ENCODE peak calls at places on chromosomes 6 and 20, in ten cellular contexts. One of them, this sample, is unnamed.
A peak's percentile ranks its signal among the peaks of the same experiment; 100 is the strongest.

GRCh38 chr6:32255212-32256153 is 31.6 kb upstream of the NOTCH4 start:
- DNase-seq in CD8-positive, alpha-beta T cell: peak; percentile 60
- DNase-seq in AG04449: peak; percentile 59
- DNase-seq in astrocyte of the spinal cord: peak; percentile 92
- DNase-seq in fibroblast of lung: peak; percentile 92
- DNase-seq in fibroblast of mammary gland: peak; percentile 93
- DNase-seq in AG10803: peak; percentile 91
- DNase-seq in heart left ventricle: peak; percentile 78
- DNase-seq in GM20000: peak; percentile 61
- DNase-seq in psoas muscle: peak; percentile 72
- DNase-seq in this sample: peak; percentile 62

GRCh38 chr6:42032366-42032765 is 18.0 kb upstream of the TAF8 start:
- DNase-seq in CD8-positive, alpha-beta T cell: no peak
- DNase-seq in AG04449: no peak
- DNase-seq in astrocyte of the spinal cord: no peak
- DNase-seq in fibroblast of lung: no peak
- DNase-seq in fibroblast of mammary gland: no peak
- DNase-seq in AG10803: no peak
- DNase-seq in heart left ventricle: no peak
- DNase-seq in GM20000: no peak
- DNase-seq in psoas muscle: no peak
- DNase-seq in this sample: no peak

GRCh38 chr6:143276436-143276835 is 174.1 kb downstream of the ADAT2 start:
- DNase-seq in CD8-positive, alpha-beta T cell: no peak
- DNase-seq in AG04449: no peak
- DNase-seq in astrocyte of the spinal cord: no peak
- DNase-seq in fibroblast of lung: no peak
- DNase-seq in fibroblast of mammary gland: no peak
- DNase-seq in AG10803: no peak
- DNase-seq in heart left ventricle: no peak
- DNase-seq in GM20000: peak; percentile 46
- DNase-seq in psoas muscle: no peak
- DNase-seq in this sample: peak; percentile 28

GRCh38 chr20:62155428-62156253 is 12.1 kb downstream of the SS18L1 start:
- DNase-seq in CD8-positive, alpha-beta T cell: no peak
- DNase-seq in AG04449: no peak
- DNase-seq in astrocyte of the spinal cord: no peak
- DNase-seq in fibroblast of lung: no peak
- DNase-seq in fibroblast of mammary gland: no peak
- DNase-seq in AG10803: no peak
- DNase-seq in heart left ventricle: no peak
- DNase-seq in GM20000: no peak
- DNase-seq in psoas muscle: no peak
- DNase-seq in this sample: no peak

GRCh38 chr6:43665376-43665775 is 20.5 kb downstream of the RSPH9 start:
- DNase-seq in CD8-positive, alpha-beta T cell: no peak
- DNase-seq in AG04449: no peak
- DNase-seq in astrocyte of the spinal cord: no peak
- DNase-seq in fibroblast of lung: no peak
- DNase-seq in fibroblast of mammary gland: no peak
- DNase-seq in AG10803: peak; percentile 58
- DNase-seq in heart left ventricle: no peak
- DNase-seq in GM20000: no peak
- DNase-seq in psoas muscle: no peak
- DNase-seq in this sample: no peak

GRCh38 chr20:31870703-31871601 is 518 bp downstream of the TTLL9 start:
- DNase-seq in CD8-positive, alpha-beta T cell: no peak
- DNase-seq in AG04449: no peak
- DNase-seq in astrocyte of the spinal cord: no peak
- DNase-seq in fibroblast of lung: no peak
- DNase-seq in fibroblast of mammary gland: no peak
- DNase-seq in AG10803: no peak
- DNase-seq in heart left ventricle: no peak
- DNase-seq in GM20000: peak; percentile 63
- DNase-seq in psoas muscle: no peak
- DNase-seq in this sample: peak; percentile 48

GRCh38 chr6:67634199-67634598 is 1000.9 kb upstream of the ADGRB3 start:
- DNase-seq in CD8-positive, alpha-beta T cell: no peak
- DNase-seq in AG04449: no peak
- DNase-seq in astrocyte of the spinal cord: no peak
- DNase-seq in fibroblast of lung: no peak
- DNase-seq in fibroblast of mammary gland: no peak
- DNase-seq in AG10803: no peak
- DNase-seq in heart left ventricle: no peak
- DNase-seq in GM20000: no peak
- DNase-seq in psoas muscle: no peak
- DNase-seq in this sample: no peak

GRCh38 chr6:163147988-163148387 is 266.5 kb upstream of the QKI start:
- DNase-seq in CD8-positive, alpha-beta T cell: no peak
- DNase-seq in AG04449: no peak
- DNase-seq in astrocyte of the spinal cord: no peak
- DNase-seq in fibroblast of lung: no peak
- DNase-seq in fibroblast of mammary gland: no peak
- DNase-seq in AG10803: no peak
- DNase-seq in heart left ventricle: no peak
- DNase-seq in GM20000: no peak
- DNase-seq in psoas muscle: no peak
- DNase-seq in this sample: no peak

GRCh38 chr6:106279179-106279578 is 46.4 kb downstream of the ATG5 start:
- DNase-seq in CD8-positive, alpha-beta T cell: no peak
- DNase-seq in AG04449: no peak
- DNase-seq in astrocyte of the spinal cord: peak; percentile 63
- DNase-seq in fibroblast of lung: peak; percentile 17
- DNase-seq in fibroblast of mammary gland: peak; percentile 63
- DNase-seq in AG10803: peak; percentile 74
- DNase-seq in heart left ventricle: no peak
- DNase-seq in GM20000: no peak
- DNase-seq in psoas muscle: no peak
- DNase-seq in this sample: no peak

GRCh38 chr6:45394586-45395095 is 16.9 kb upstream of the SUPT3H start:
- DNase-seq in CD8-positive, alpha-beta T cell: no peak
- DNase-seq in AG04449: no peak
- DNase-seq in astrocyte of the spinal cord: no peak
- DNase-seq in fibroblast of lung: no peak
- DNase-seq in fibroblast of mammary gland: no peak
- DNase-seq in AG10803: no peak
- DNase-seq in heart left ventricle: no peak
- DNase-seq in GM20000: no peak
- DNase-seq in psoas muscle: no peak
- DNase-seq in this sample: no peak

GRCh38 chr6:100426689-100427338 is 37.9 kb downstream of the SIM1 start:
- DNase-seq in CD8-positive, alpha-beta T cell: no peak
- DNase-seq in AG04449: no peak
- DNase-seq in astrocyte of the spinal cord: no peak
- DNase-seq in fibroblast of lung: no peak
- DNase-seq in fibroblast of mammary gland: no peak
- DNase-seq in AG10803: peak; percentile 17
- DNase-seq in heart left ventricle: no peak
- DNase-seq in GM20000: no peak
- DNase-seq in psoas muscle: no peak
- DNase-seq in this sample: no peak

GRCh38 chr6:87366899-87367298 is 22.3 kb downstream of the C6orf163 start:
- DNase-seq in CD8-positive, alpha-beta T cell: no peak
- DNase-seq in AG04449: no peak
- DNase-seq in astrocyte of the spinal cord: no peak
- DNase-seq in fibroblast of lung: no peak
- DNase-seq in fibroblast of mammary gland: no peak
- DNase-seq in AG10803: no peak
- DNase-seq in heart left ventricle: no peak
- DNase-seq in GM20000: peak; percentile 7
- DNase-seq in psoas muscle: no peak
- DNase-seq in this sample: no peak

GRCh38 chr6:47097092-47097945 is 55.2 kb upstream of the ADGRF1 start:
- DNase-seq in CD8-positive, alpha-beta T cell: peak; percentile 31
- DNase-seq in AG04449: peak; percentile 42
- DNase-seq in astrocyte of the spinal cord: peak; percentile 85
- DNase-seq in fibroblast of lung: peak; percentile 90
- DNase-seq in fibroblast of mammary gland: peak; percentile 85
- DNase-seq in AG10803: peak; percentile 81
- DNase-seq in heart left ventricle: peak; percentile 70
- DNase-seq in GM20000: peak; percentile 67
- DNase-seq in psoas muscle: peak; percentile 35
- DNase-seq in this sample: peak; percentile 56

GRCh38 chr20:3970016-3970415 is 45.3 kb downstream of the RNF24 start:
- DNase-seq in CD8-positive, alpha-beta T cell: no peak
- DNase-seq in AG04449: no peak
- DNase-seq in astrocyte of the spinal cord: no peak
- DNase-seq in fibroblast of lung: no peak
- DNase-seq in fibroblast of mammary gland: no peak
- DNase-seq in AG10803: no peak
- DNase-seq in heart left ventricle: no peak
- DNase-seq in GM20000: no peak
- DNase-seq in psoas muscle: no peak
- DNase-seq in this sample: no peak

GRCh38 chr6:113073611-113074191 is 726.6 kb downstream of the RFPL4B start:
- DNase-seq in CD8-positive, alpha-beta T cell: no peak
- DNase-seq in AG04449: peak; percentile 16
- DNase-seq in astrocyte of the spinal cord: peak; percentile 79
- DNase-seq in fibroblast of lung: peak; percentile 67
- DNase-seq in fibroblast of mammary gland: peak; percentile 67
- DNase-seq in AG10803: peak; percentile 80
- DNase-seq in heart left ventricle: no peak
- DNase-seq in GM20000: no peak
- DNase-seq in psoas muscle: no peak
- DNase-seq in this sample: no peak

GRCh38 chr6:150641398-150642139 is 41.9 kb downstream of the PLEKHG1 start:
- DNase-seq in CD8-positive, alpha-beta T cell: no peak
- DNase-seq in AG04449: no peak
- DNase-seq in astrocyte of the spinal cord: peak; percentile 18
- DNase-seq in fibroblast of lung: peak; percentile 18
- DNase-seq in fibroblast of mammary gland: no peak
- DNase-seq in AG10803: peak; percentile 9
- DNase-seq in heart left ventricle: no peak
- DNase-seq in GM20000: peak; percentile 35
- DNase-seq in psoas muscle: no peak
- DNase-seq in this sample: peak; percentile 20

GRCh38 chr20:23178806-23179205 is 92.7 kb upstream of the CD93 start:
- DNase-seq in CD8-positive, alpha-beta T cell: no peak
- DNase-seq in AG04449: no peak
- DNase-seq in astrocyte of the spinal cord: peak; percentile 54
- DNase-seq in fibroblast of lung: no peak
- DNase-seq in fibroblast of mammary gland: no peak
- DNase-seq in AG10803: no peak
- DNase-seq in heart left ventricle: peak; percentile 67
- DNase-seq in GM20000: no peak
- DNase-seq in psoas muscle: no peak
- DNase-seq in this sample: no peak
- TF ChIP-seq CTCF in CD8-positive, alpha-beta T cell: no peak
- TF ChIP-seq CTCF in AG04449: no peak
- TF ChIP-seq CTCF in astrocyte of the spinal cord: no peak
- TF ChIP-seq CTCF in fibroblast of lung: no peak
- TF ChIP-seq CTCF in fibroblast of mammary gland: no peak
- TF ChIP-seq CTCF in AG10803: no peak
- TF ChIP-seq CTCF in heart left ventricle: peak; percentile 61
- TF ChIP-seq CTCF in GM20000: no peak
- TF ChIP-seq CTCF in psoas muscle: peak; percentile 77
- TF ChIP-seq CTCF in this sample: no peak

GRCh38 chr20:36777152-36777551 is 3.6 kb upstream of the DSN1 start:
- DNase-seq in CD8-positive, alpha-beta T cell: no peak
- DNase-seq in AG04449: no peak
- DNase-seq in astrocyte of the spinal cord: no peak
- DNase-seq in fibroblast of lung: no peak
- DNase-seq in fibroblast of mammary gland: no peak
- DNase-seq in AG10803: no peak
- DNase-seq in heart left ventricle: no peak
- DNase-seq in GM20000: no peak
- DNase-seq in psoas muscle: no peak
- DNase-seq in this sample: no peak
- TF ChIP-seq CTCF in CD8-positive, alpha-beta T cell: no peak
- TF ChIP-seq CTCF in AG04449: no peak
- TF ChIP-seq CTCF in astrocyte of the spinal cord: no peak
- TF ChIP-seq CTCF in fibroblast of lung: no peak
- TF ChIP-seq CTCF in fibroblast of mammary gland: no peak
- TF ChIP-seq CTCF in AG10803: no peak
- TF ChIP-seq CTCF in heart left ventricle: no peak
- TF ChIP-seq CTCF in GM20000: no peak
- TF ChIP-seq CTCF in psoas muscle: no peak
- TF ChIP-seq CTCF in this sample: no peak

GRCh38 chr20:2276015-2276414 is 19.8 kb upstream of the TGM3 start:
- DNase-seq in CD8-positive, alpha-beta T cell: no peak
- DNase-seq in AG04449: no peak
- DNase-seq in astrocyte of the spinal cord: no peak
- DNase-seq in fibroblast of lung: no peak
- DNase-seq in fibroblast of mammary gland: no peak
- DNase-seq in AG10803: no peak
- DNase-seq in heart left ventricle: no peak
- DNase-seq in GM20000: no peak
- DNase-seq in psoas muscle: no peak
- DNase-seq in this sample: no peak
- TF ChIP-seq CTCF in CD8-positive, alpha-beta T cell: no peak
- TF ChIP-seq CTCF in AG04449: no peak
- TF ChIP-seq CTCF in astrocyte of the spinal cord: no peak
- TF ChIP-seq CTCF in fibroblast of lung: no peak
- TF ChIP-seq CTCF in fibroblast of mammary gland: no peak
- TF ChIP-seq CTCF in AG10803: no peak
- TF ChIP-seq CTCF in heart left ventricle: no peak
- TF ChIP-seq CTCF in GM20000: no peak
- TF ChIP-seq CTCF in psoas muscle: no peak
- TF ChIP-seq CTCF in this sample: no peak

GRCh38 chr6:115544765-115545409 is 515.8 kb downstream of the FRK start:
- DNase-seq in CD8-positive, alpha-beta T cell: no peak
- DNase-seq in AG04449: no peak
- DNase-seq in astrocyte of the spinal cord: no peak
- DNase-seq in fibroblast of lung: no peak
- DNase-seq in fibroblast of mammary gland: peak; percentile 25
- DNase-seq in AG10803: peak; percentile 14
- DNase-seq in heart left ventricle: no peak
- DNase-seq in GM20000: no peak
- DNase-seq in psoas muscle: no peak
- DNase-seq in this sample: no peak

GRCh38 chr6:115539531-115539930 is 521.2 kb downstream of the FRK start:
- DNase-seq in CD8-positive, alpha-beta T cell: no peak
- DNase-seq in AG04449: no peak
- DNase-seq in astrocyte of the spinal cord: no peak
- DNase-seq in fibroblast of lung: no peak
- DNase-seq in fibroblast of mammary gland: no peak
- DNase-seq in AG10803: no peak
- DNase-seq in heart left ventricle: no peak
- DNase-seq in GM20000: no peak
- DNase-seq in psoas muscle: no peak
- DNase-seq in this sample: no peak

GRCh38 chr6:115540077-115540869 is 520.4 kb downstream of the FRK start:
- DNase-seq in CD8-positive, alpha-beta T cell: no peak
- DNase-seq in AG04449: no peak
- DNase-seq in astrocyte of the spinal cord: no peak
- DNase-seq in fibroblast of lung: no peak
- DNase-seq in fibroblast of mammary gland: no peak
- DNase-seq in AG10803: no peak
- DNase-seq in heart left ventricle: no peak
- DNase-seq in GM20000: no peak
- DNase-seq in psoas muscle: no peak
- DNase-seq in this sample: no peak

DNA sequence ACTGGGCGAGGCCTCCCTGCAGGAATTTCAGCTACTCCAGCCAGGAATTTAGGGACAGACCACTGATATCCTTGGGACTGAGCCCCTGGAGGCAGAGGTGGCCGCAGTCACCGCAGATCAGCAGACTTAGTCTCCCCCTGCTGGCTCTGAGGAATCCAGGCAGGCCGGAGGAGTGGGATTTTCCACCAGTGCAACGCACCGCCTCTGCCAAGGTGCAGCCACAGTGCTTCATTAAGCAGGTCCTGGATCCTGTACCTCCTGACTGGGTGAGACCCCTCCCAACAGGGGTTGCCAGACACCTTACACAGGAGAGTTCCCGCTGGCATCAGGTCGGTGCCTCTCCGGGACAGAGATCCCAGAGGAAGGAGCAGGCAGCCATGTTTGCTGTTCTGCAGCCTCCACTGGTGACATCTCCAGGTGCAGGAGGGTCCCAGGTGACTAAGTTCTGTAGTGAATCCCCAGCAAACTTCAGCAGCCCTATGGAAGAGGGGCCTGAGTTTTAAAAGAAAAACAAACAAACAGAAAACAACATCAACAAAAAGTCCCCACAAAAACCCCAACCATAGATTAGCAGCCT is 515.2 kb downstream of the FRK start:
- DNase-seq in CD8-positive, alpha-beta T cell: no peak
- DNase-seq in AG04449: no peak
- DNase-seq in astrocyte of the spinal cord: no peak
- DNase-seq in fibroblast of lung: no peak
- DNase-seq in fibroblast of mammary gland: no peak
- DNase-seq in AG10803: no peak
- DNase-seq in heart left ventricle: peak; percentile 9
- DNase-seq in GM20000: no peak
- DNase-seq in psoas muscle: no peak
- DNase-seq in this sample: no peak
- TF ChIP-seq CTCF in CD8-positive, alpha-beta T cell: no peak
- TF ChIP-seq CTCF in AG04449: peak; percentile 2
- TF ChIP-seq CTCF in astrocyte of the spinal cord: peak; percentile 4
- TF ChIP-seq CTCF in fibroblast of lung: no peak
- TF ChIP-seq CTCF in fibroblast of mammary gland: peak; percentile 8
- TF ChIP-seq CTCF in AG10803: peak; percentile 19
- TF ChIP-seq CTCF in heart left ventricle: peak; percentile 27
- TF ChIP-seq CTCF in GM20000: no peak
- TF ChIP-seq CTCF in psoas muscle: no peak
- TF ChIP-seq CTCF in this sample: peak; percentile 13

This sample was measured in GM13977.